ENCODE peak calls at places on chromosomes 11 and 22, in ten cellular contexts. H is tibial nerve, U is lower leg skin, R is hepatocyte, X is endothelial cell, G is psoas muscle, E is mammary epithelial cell, M is BE2C, A is stomach, W is fibroblast of lung. B is an unnamed sample.

GRCh38 chr11:1029686-1030085 is 6.8 kb downstream of the MUC6 start:
- DNase-seq in H (no peak), U (no peak), R (no peak), X (no peak), G (no peak), E (no peak), M (peak; percentile 24), A (no peak), W (no peak), B (no peak)

GRCh38 chr11:71302534-71302909 is 50.1 kb upstream of the SHANK2 start:
- DNase-seq in H (no peak), U (peak; percentile 31), R (no peak), X (no peak), G (no peak), E (no peak), M (no peak), A (peak; percentile 2), W (no peak), B (no peak)

GRCh38 chr11:18578975-18579598 is 9.4 kb downstream of the UEVLD start:
- DNase-seq in H (no peak), U (no peak), R (peak; percentile 63), X (no peak), G (no peak), E (no peak), M (no peak), A (peak; percentile 65), W (no peak), B (no peak)

GRCh38 chr11:128039140-128040021 is 548.0 kb downstream of the ETS1 start:
- DNase-seq in H (no peak), U (peak; percentile 91), R (no peak), X (no peak), G (peak; percentile 52), E (peak; percentile 88), M (no peak), A (peak; percentile 43), W (peak; percentile 95), B (peak; percentile 63)

GRCh38 chr11:15300282-15300681 is 185.6 kb downstream of the INSC start:
- DNase-seq in H (no peak), U (no peak), R (no peak), X (no peak), G (no peak), E (no peak), M (no peak), A (no peak), W (no peak), B (no peak)

GRCh38 chr22:31739795-31740201 is 10.1 kb downstream of the PRR14L start:
- DNase-seq in H (no peak), U (peak; percentile 50), R (no peak), X (no peak), G (no peak), E (no peak), M (no peak), A (no peak), W (no peak), B (no peak)

GRCh38 chr11:30346068-30346688 is 23.3 kb downstream of the ARL14EP start:
- DNase-seq in H (no peak), U (no peak), R (peak; percentile 87), X (peak; percentile 22), G (no peak), E (peak; percentile 25), M (no peak), A (no peak), W (peak; percentile 74), B (no peak)

GRCh38 chr22:31347251-31348008 is 1.3 kb upstream of the PATZ1 start:
- DNase-seq in H (peak; percentile 31), U (peak; percentile 92), R (peak; percentile 85), X (peak; percentile 54), G (peak; percentile 64), E (peak; percentile 50), M (peak; percentile 78), A (peak; percentile 67), W (peak; percentile 73), B (peak; percentile 29)

GRCh38 chr11:2301631-2302272 is at the start of the genes C11orf21 and TSPAN32:
- DNase-seq in H (no peak), U (no peak), R (peak; percentile 44), X (no peak), G (no peak), E (no peak), M (no peak), A (peak; percentile 69), W (peak; percentile 43), B (peak; percentile 67)

GRCh38 chr11:45907911-45908370 is 870 bp upstream of the FREY1 start:
- DNase-seq in H (no peak), U (no peak), R (no peak), X (no peak), G (no peak), E (no peak), M (no peak), A (peak; percentile 55), W (no peak), B (no peak)

GRCh38 chr11:45906096-45906682 is 882 bp downstream of the FREY1 start:
- DNase-seq in H (no peak), U (no peak), R (no peak), X (no peak), G (no peak), E (no peak), M (no peak), A (no peak), W (no peak), B (peak; percentile 39)

GRCh38 chr11:45906965-45907591 is at the start of gene FREY1:
- DNase-seq in H (no peak), U (no peak), R (no peak), X (no peak), G (no peak), E (no peak), M (no peak), A (no peak), W (no peak), B (no peak)

GRCh38 chr11:45913514-45913913 is 4.2 kb downstream of the PEX16 start:
- DNase-seq in H (no peak), U (no peak), R (no peak), X (no peak), G (no peak), E (no peak), M (no peak), A (no peak), W (no peak), B (no peak)

GRCh38 chr11:45909594-45910475 is 2.8 kb upstream of the FREY1 start:
- DNase-seq in H (no peak), U (no peak), R (no peak), X (no peak), G (no peak), E (no peak), M (no peak), A (no peak), W (no peak), B (no peak)
- TF ChIP-seq CTCF in H (no peak), U (no peak), R (no peak), X (no peak), G (no peak), E (no peak), M (no peak), A (no peak), W (no peak), B (no peak)

DNA sequence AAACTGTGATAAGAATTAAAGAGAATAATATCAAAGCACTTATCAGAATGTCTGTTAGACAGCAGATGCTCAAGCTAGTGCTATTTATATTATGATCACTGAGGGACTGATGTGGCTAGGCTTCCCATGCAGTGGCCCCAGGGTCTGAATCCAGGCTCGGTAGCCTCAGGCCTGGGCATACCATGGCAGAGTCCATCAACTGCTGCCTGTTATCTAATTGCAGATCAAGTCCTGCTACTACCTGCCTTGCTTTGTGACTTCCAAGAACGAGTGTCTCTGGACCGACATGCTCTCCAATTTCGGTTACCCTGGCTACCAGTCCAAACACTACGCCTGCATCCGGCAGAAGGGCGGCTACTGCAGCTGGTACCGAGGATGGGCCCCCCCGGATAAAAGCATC is 57.5 kb downstream of the TIMP3 start:
- DNase-seq in H (no peak), U (no peak), R (no peak), X (no peak), G (no peak), E (no peak), M (peak; percentile 23), A (no peak), W (no peak), B (no peak)
- TF ChIP-seq CTCF in H (no peak), U (no peak), R (no peak), X (no peak), G (no peak), E (no peak), M (no peak), A (no peak), W (no peak), B (no peak)

DNA sequence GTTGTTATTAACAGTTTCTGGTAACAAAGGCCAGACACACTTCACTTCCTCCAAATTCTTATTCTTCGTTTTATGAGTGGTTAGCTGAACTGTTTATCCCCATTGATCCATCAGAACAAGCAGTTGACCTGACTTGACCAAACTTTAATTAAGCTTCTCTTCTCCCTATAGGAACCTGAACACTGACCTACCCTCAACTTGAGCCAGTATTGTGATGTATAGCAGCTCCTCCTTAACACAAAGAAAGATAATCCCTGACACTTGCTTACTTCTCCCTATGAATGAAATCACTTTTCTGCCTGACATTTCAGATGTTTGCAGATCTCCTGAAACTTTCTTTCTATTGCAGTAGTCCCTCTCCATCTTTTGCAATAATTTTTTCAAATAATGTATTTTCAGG is 41.9 kb downstream of the ANO5 start:
- DNase-seq in H (no peak), U (no peak), R (no peak), X (no peak), G (no peak), E (no peak), M (no peak), A (no peak), W (no peak), B (no peak)
- TF ChIP-seq CTCF in H (no peak), U (no peak), R (no peak), X (no peak), G (no peak), E (no peak), M (no peak), A (no peak), W (no peak), B (no peak)

DNA sequence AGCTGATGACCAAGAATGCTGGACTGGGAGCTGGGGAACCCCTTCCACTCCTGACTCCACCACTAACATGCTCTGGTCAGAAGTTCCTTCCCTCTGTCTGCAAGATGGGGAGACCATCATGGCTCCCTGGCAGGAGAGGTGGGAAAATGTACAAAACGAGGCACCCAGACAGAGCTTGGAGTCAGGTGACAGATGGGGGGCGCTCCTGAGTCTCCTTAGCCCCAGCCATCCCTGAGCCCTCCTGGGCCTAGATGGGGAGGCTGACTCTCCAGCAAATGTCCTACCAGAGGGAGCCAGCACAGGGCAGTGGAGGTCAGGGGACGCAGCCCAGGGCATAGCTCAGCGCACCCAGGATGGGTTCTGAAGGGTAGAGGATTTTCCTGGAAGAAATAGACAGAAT is 20.0 kb downstream of the KCNJ4 start:
- DNase-seq in H (no peak), U (no peak), R (no peak), X (no peak), G (no peak), E (no peak), M (no peak), A (no peak), W (no peak), B (no peak)
- TF ChIP-seq CTCF in H (no peak), U (no peak), R (no peak), X (no peak), G (no peak), E (no peak), M (no peak), A (no peak), W (no peak), B (no peak)

GRCh38 chr11:100827934-100828661 is 141.0 kb downstream of the ARHGAP42 start:
- DNase-seq in H (no peak), U (no peak), R (peak; percentile 68), X (peak; percentile 51), G (no peak), E (peak; percentile 57), M (peak; percentile 47), A (no peak), W (peak; percentile 55), B (no peak)
- TF ChIP-seq CTCF in H (no peak), U (no peak), R (peak; percentile 40), X (peak; percentile 55), G (no peak), E (peak; percentile 36), M (peak; percentile 61), A (no peak), W (peak; percentile 12), B (no peak)

B was measured in natural killer cell.